ENCODE peak calls at places on chromosomes 11 and 22, in six cellular contexts. N is NCI-H2227 treated with DMSO at 0.1 percent for 48 hours; L is HuH-7.5; A is stimulated activated CD8-positive, alpha-beta memory T cell treated with anti-CD3 and anti-CD28 coated beads, Interleukin-4, amount 100 ng/mL, for 48 hours; K is M059J; O is A172. P is an unnamed sample.

GRCh38 chr11:29333993-29334780 is 682.6 kb downstream of the KCNA4 start:
- DNase-seq in N (no peak), L (peak; percentile 22), A (no peak), K (peak; percentile 75), O (peak; percentile 55), P (no peak)

GRCh38 chr11:120564573-120565301 is 53.2 kb downstream of the GRIK4 start:
- DNase-seq in N (no peak), L (no peak), A (peak; percentile 58), K (peak; percentile 33), O (no peak), P (no peak)

GRCh38 chr11:57619331-57619730 is 21.8 kb downstream of the SERPING1 start:
- DNase-seq in N (no peak), L (no peak), A (no peak), K (no peak), O (no peak), P (no peak)

GRCh38 chr11:27718853-27719574 is 18.8 kb upstream of the BDNF start:
- DNase-seq in N (peak; percentile 63), L (peak; percentile 71), A (no peak), K (peak; percentile 85), O (peak; percentile 49), P (peak; percentile 55)

GRCh38 chr11:82978422-82979099 is 77.0 kb downstream of the DDIAS start:
- DNase-seq in N (no peak), L (no peak), A (no peak), K (peak; percentile 91), O (peak; percentile 89), P (peak; percentile 33)

GRCh38 chr22:39239561-39240423 is 5.0 kb downstream of the PDGFB start:
- DNase-seq in N (no peak), L (no peak), A (no peak), K (no peak), O (no peak), P (no peak)

GRCh38 chr11:128559496-128560103 is 27.8 kb downstream of the ETS1 start:
- DNase-seq in N (no peak), L (no peak), A (no peak), K (no peak), O (no peak), P (no peak)

GRCh38 chr11:10838906-10839305 is 18.9 kb downstream of the ZBED5 start:
- DNase-seq in N (no peak), L (no peak), A (no peak), K (no peak), O (no peak), P (no peak)

GRCh38 chr11:121513807-121514206 is 61.0 kb upstream of the SORL1-AS1 start:
- DNase-seq in N (no peak), L (no peak), A (no peak), K (no peak), O (no peak), P (no peak)

P was measured in H54.